ENCODE peak calls at places on chromosomes 2 and 18, in four cellular contexts. One of them, this sample, is unnamed. For H3K27me3, the result is how much of the 10 kb centered on the place peaks cover.

GRCh38 chr2:216516730-216517350 is 18.2 kb downstream of the RPL37A start:
- DNase-seq in ovary: no peak
- DNase-seq in Panc1: no peak
- DNase-seq in right atrium auricular region: no peak
- DNase-seq in this sample: no peak

GRCh38 chr2:71100195-71100964 is 29.6 kb downstream of the MCEE start:
- DNase-seq in ovary: no peak
- DNase-seq in Panc1: peak
- DNase-seq in right atrium auricular region: peak
- DNase-seq in this sample: no peak

GRCh38 chr18:37222383-37223378 is 342.9 kb downstream of the CELF4 start:
- DNase-seq in ovary: no peak
- DNase-seq in Panc1: no peak
- DNase-seq in right atrium auricular region: no peak
- DNase-seq in this sample: no peak

GRCh38 chr2:148930046-148930775 is 55.2 kb downstream of the KIF5C start:
- DNase-seq in ovary: no peak
- DNase-seq in Panc1: no peak
- DNase-seq in right atrium auricular region: no peak
- DNase-seq in this sample: no peak

GRCh38 chr18:12253517-12254136 is 534 bp upstream of the CIDEA start:
- DNase-seq in ovary: no peak
- DNase-seq in Panc1: no peak
- DNase-seq in right atrium auricular region: no peak
- DNase-seq in this sample: no peak

GRCh38 chr2:182300603-182301002 is 126.2 kb downstream of the PDE1A start:
- DNase-seq in ovary: no peak
- DNase-seq in Panc1: no peak
- DNase-seq in right atrium auricular region: no peak
- DNase-seq in this sample: no peak

GRCh38 chr2:64274399-64275173 is 130.4 kb upstream of the PELI1 start:
- DNase-seq in ovary: no peak
- DNase-seq in Panc1: no peak
- DNase-seq in right atrium auricular region: no peak
- DNase-seq in this sample: no peak

GRCh38 chr2:112777036-112777435 is 7.3 kb downstream of the IL1A start:
- DNase-seq in ovary: no peak
- DNase-seq in Panc1: no peak
- DNase-seq in right atrium auricular region: no peak
- DNase-seq in this sample: no peak

GRCh38 chr2:201881382-201881720 is 75.0 kb downstream of the CDK15 start:
- DNase-seq in ovary: no peak
- DNase-seq in Panc1: no peak
- DNase-seq in right atrium auricular region: no peak
- DNase-seq in this sample: no peak

GRCh38 chr18:44945847-44946490 is 265.3 kb downstream of the SETBP1 start:
- DNase-seq in ovary: no peak
- DNase-seq in Panc1: no peak
- DNase-seq in right atrium auricular region: no peak
- DNase-seq in this sample: no peak

GRCh38 chr2:74083750-74084149 is 64.0 kb downstream of the BOLA3 start:
- DNase-seq in ovary: no peak
- DNase-seq in Panc1: no peak
- DNase-seq in right atrium auricular region: no peak
- DNase-seq in this sample: no peak

GRCh38 chr2:184053326-184053725 is 545.0 kb upstream of the ZNF804A start:
- DNase-seq in ovary: no peak
- DNase-seq in Panc1: no peak
- DNase-seq in right atrium auricular region: no peak
- DNase-seq in this sample: no peak

GRCh38 chr18:8029731-8030130 is 462.6 kb downstream of the PTPRM start:
- DNase-seq in ovary: no peak
- DNase-seq in Panc1: no peak
- DNase-seq in right atrium auricular region: no peak
- DNase-seq in this sample: no peak

GRCh38 chr2:43874776-43875451 is 36.1 kb downstream of the ABCG8 start:
- DNase-seq in ovary: no peak
- DNase-seq in Panc1: no peak
- DNase-seq in right atrium auricular region: no peak
- DNase-seq in this sample: no peak

GRCh38 chr2:16334886-16335605 is 330.6 kb downstream of the CYRIA start:
- DNase-seq in ovary: no peak
- DNase-seq in Panc1: no peak
- DNase-seq in right atrium auricular region: no peak
- DNase-seq in this sample: no peak

GRCh38 chr2:158128168-158128973 is 26.7 kb downstream of the UPP2 start:
- DNase-seq in ovary: no peak
- DNase-seq in Panc1: no peak
- DNase-seq in right atrium auricular region: no peak
- DNase-seq in this sample: no peak

GRCh38 chr2:67581751-67582150 is 184.6 kb downstream of the ETAA1 start:
- DNase-seq in ovary: no peak
- DNase-seq in Panc1: no peak
- DNase-seq in right atrium auricular region: no peak
- DNase-seq in this sample: no peak

GRCh38 chr2:164458801-164459200 is 162.5 kb downstream of the GRB14 start:
- DNase-seq in ovary: no peak
- DNase-seq in Panc1: no peak
- DNase-seq in right atrium auricular region: no peak
- DNase-seq in this sample: no peak

GRCh38 chr2:159119652-159120257 is 151.3 kb downstream of the TANC1 start:
- DNase-seq in ovary: no peak
- DNase-seq in Panc1: no peak
- DNase-seq in right atrium auricular region: no peak
- DNase-seq in this sample: no peak

GRCh38 chr2:241817126-241817820 is 8.3 kb downstream of the NEU4 start:
- DNase-seq in ovary: no peak
- DNase-seq in Panc1: no peak
- DNase-seq in right atrium auricular region: peak
- DNase-seq in this sample: no peak

GRCh38 chr2:86783615-86784339 is 6.9 kb downstream of the CD8A start:
- DNase-seq in ovary: no peak
- DNase-seq in Panc1: no peak
- DNase-seq in right atrium auricular region: no peak
- DNase-seq in this sample: peak

GRCh38 chr2:137975280-137976271 is 11.3 kb downstream of the HNMT start:
- DNase-seq in ovary: no peak
- DNase-seq in Panc1: no peak
- DNase-seq in right atrium auricular region: no peak
- DNase-seq in this sample: no peak

GRCh38 chr2:239676716-239677454 is 276.1 kb upstream of the HDAC4 start:
- DNase-seq in ovary: no peak
- DNase-seq in Panc1: no peak
- DNase-seq in right atrium auricular region: peak
- DNase-seq in this sample: no peak

GRCh38 chr18:48803951-48804855 is 146.6 kb downstream of the SMAD7 start:
- DNase-seq in ovary: peak
- DNase-seq in Panc1: no peak
- DNase-seq in right atrium auricular region: peak
- DNase-seq in this sample: no peak

GRCh38 chr2:138780451-138780880 is 276 bp upstream of the NXPH2 start:
- DNase-seq in ovary: peak
- DNase-seq in Panc1: no peak
- DNase-seq in right atrium auricular region: no peak
- DNase-seq in this sample: peak

GRCh38 chr2:48566582-48566981 is 36.6 kb downstream of the STON1 start:
- DNase-seq in ovary: no peak
- DNase-seq in Panc1: no peak
- DNase-seq in right atrium auricular region: no peak
- DNase-seq in this sample: no peak

GRCh38 chr2:212158081-212158480 is 380.5 kb downstream of the ERBB4 start:
- DNase-seq in ovary: no peak
- DNase-seq in Panc1: no peak
- DNase-seq in right atrium auricular region: no peak
- DNase-seq in this sample: no peak

GRCh38 chr18:57416542-57416941 is 18.6 kb upstream of the ONECUT2 start:
- DNase-seq in ovary: no peak
- DNase-seq in Panc1: no peak
- DNase-seq in right atrium auricular region: no peak
- DNase-seq in this sample: no peak

GRCh38 chr2:235496239-235496621 is 2.4 kb downstream of the AGAP1 start:
- DNase-seq in ovary: no peak
- DNase-seq in Panc1: no peak
- DNase-seq in right atrium auricular region: no peak
- DNase-seq in this sample: no peak

GRCh38 chr2:38154395-38154794 is 78.4 kb upstream of the CYP1B1 start:
- DNase-seq in ovary: no peak
- DNase-seq in Panc1: no peak
- DNase-seq in right atrium auricular region: no peak
- DNase-seq in this sample: no peak

GRCh38 chr18:76167440-76167839 is 327.6 kb downstream of the ZNF516 start:
- DNase-seq in ovary: no peak
- DNase-seq in Panc1: no peak
- DNase-seq in right atrium auricular region: no peak
- DNase-seq in this sample: no peak

DNA sequence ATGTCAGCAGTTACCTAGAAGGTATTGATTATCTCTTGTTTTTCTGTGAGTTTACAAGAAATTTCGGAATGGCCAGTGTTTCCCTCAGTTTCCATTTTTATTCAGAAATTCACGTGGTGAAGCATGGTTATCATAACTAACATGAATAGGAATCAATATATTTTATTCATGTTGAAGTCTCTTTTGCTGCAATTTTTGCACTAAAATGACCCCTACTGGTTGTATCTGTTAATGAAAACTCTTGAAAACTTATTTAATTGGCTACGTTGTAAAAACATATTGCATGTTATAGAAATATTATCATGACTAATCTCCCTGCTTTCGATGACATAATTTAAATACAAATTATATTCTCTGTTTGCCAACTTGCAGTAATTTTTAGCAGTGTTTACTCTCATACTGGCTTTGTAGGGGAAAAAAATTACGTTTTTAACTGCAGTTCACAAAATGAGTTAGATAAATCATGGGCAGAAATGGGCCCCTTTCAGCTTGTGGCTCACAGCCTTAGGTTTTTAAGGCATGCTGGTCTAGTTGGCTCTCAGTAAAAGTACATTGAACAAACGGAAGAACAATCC is 3.5 kb downstream of the CRIM1 start:
- DNase-seq in ovary: no peak
- DNase-seq in Panc1: no peak
- DNase-seq in right atrium auricular region: no peak
- DNase-seq in this sample: no peak
- TF ChIP-seq CTCF in ovary: no peak
- TF ChIP-seq CTCF in Panc1: peak
- TF ChIP-seq CTCF in right atrium auricular region: no peak
- TF ChIP-seq CTCF in this sample: no peak

GRCh38 chr2:200338692-200339091 is 32.2 kb downstream of the SPATS2L start:
- DNase-seq in ovary: no peak
- DNase-seq in Panc1: no peak
- DNase-seq in right atrium auricular region: no peak
- DNase-seq in this sample: no peak
- H3K4me3 ChIP-seq in ovary: no peak
- H3K4me3 ChIP-seq in Panc1: no peak
- H3K4me3 ChIP-seq in right atrium auricular region: no peak
- H3K4me3 ChIP-seq in this sample: no peak

GRCh38 chr2:236521556-236521955 is 48.1 kb upstream of the ACKR3 start:
- DNase-seq in ovary: no peak
- DNase-seq in Panc1: no peak
- DNase-seq in right atrium auricular region: no peak
- DNase-seq in this sample: no peak

GRCh38 chr2:236527198-236527640 is 42.4 kb upstream of the ACKR3 start:
- DNase-seq in ovary: no peak
- DNase-seq in Panc1: no peak
- DNase-seq in right atrium auricular region: no peak
- DNase-seq in this sample: no peak

GRCh38 chr2:236525416-236525997 is 44.1 kb upstream of the ACKR3 start:
- DNase-seq in ovary: no peak
- DNase-seq in Panc1: no peak
- DNase-seq in right atrium auricular region: no peak
- DNase-seq in this sample: no peak

GRCh38 chr2:236526459-236527197 is 43.0 kb upstream of the ACKR3 start:
- DNase-seq in ovary: no peak
- DNase-seq in Panc1: no peak
- DNase-seq in right atrium auricular region: no peak
- DNase-seq in this sample: no peak

GRCh38 chr2:236523249-236523648 is 46.4 kb upstream of the ACKR3 start:
- DNase-seq in ovary: no peak
- DNase-seq in Panc1: no peak
- DNase-seq in right atrium auricular region: no peak
- DNase-seq in this sample: no peak
- H3K27me3 ChIP-seq in ovary: under half
- H3K27me3 ChIP-seq in Panc1: under half
- H3K27me3 ChIP-seq in right atrium auricular region: under half
- H3K27me3 ChIP-seq in this sample: under half

DNA sequence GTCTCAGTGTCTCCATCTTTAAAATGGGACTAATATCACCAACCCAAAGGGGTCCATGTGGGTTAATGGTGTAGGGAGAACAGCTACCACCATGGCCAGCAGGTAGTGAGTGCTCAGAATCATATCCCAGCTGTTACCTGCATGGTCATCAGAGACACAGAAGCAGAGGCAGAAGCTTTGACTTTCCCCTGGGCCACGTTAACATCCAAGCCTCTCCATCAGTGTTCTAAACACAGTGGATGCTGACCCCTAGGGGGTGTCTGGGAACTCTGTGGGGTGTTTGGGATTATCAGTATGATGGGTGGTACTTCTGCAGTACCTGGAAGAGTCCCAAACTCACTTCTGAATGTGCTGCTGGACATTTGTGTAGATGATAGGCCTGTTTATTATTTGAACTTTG is 93.6 kb downstream of the GYPC start:
- DNase-seq in ovary: no peak
- DNase-seq in Panc1: no peak
- DNase-seq in right atrium auricular region: peak
- DNase-seq in this sample: no peak
- TF ChIP-seq CTCF in ovary: no peak
- TF ChIP-seq CTCF in Panc1: peak
- TF ChIP-seq CTCF in right atrium auricular region: no peak
- TF ChIP-seq CTCF in this sample: peak

GRCh38 chr2:219545610-219546352 is 2.0 kb downstream of the TMEM198 start:
- DNase-seq in ovary: peak
- DNase-seq in Panc1: no peak
- DNase-seq in right atrium auricular region: no peak
- DNase-seq in this sample: no peak

GRCh38 chr2:219541611-219542180 is 1.9 kb downstream of the CHPF start:
- DNase-seq in ovary: peak
- DNase-seq in Panc1: peak
- DNase-seq in right atrium auricular region: peak
- DNase-seq in this sample: peak

GRCh38 chr2:219543596-219544358 is at the start of the genes CHPF and TMEM198:
- DNase-seq in ovary: peak
- DNase-seq in Panc1: peak
- DNase-seq in right atrium auricular region: peak
- DNase-seq in this sample: peak

GRCh38 chr2:219542931-219543595 is 546 bp downstream of the CHPF start:
- DNase-seq in ovary: no peak
- DNase-seq in Panc1: no peak
- DNase-seq in right atrium auricular region: no peak
- DNase-seq in this sample: no peak

DNA sequence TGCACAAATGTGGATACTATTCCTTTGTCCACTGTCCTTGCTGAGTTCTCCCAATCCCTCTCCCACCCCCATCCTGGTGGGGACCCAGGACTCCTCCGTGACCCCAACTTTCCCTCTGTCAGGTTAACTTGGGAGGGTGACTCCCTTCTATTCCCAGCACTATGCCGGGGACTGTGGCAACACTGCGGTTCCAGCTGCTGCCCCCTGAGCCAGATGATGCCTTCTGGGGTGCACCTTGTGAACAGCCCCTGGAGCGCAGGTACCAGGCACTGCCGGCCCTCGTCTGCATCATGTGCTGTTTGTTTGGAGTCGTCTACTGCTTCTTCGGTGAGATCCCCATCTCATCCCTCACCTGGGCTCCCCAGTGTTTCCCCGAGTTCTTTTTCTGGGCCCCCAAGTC is 739 bp downstream of the TMEM198 start:
- DNase-seq in ovary: no peak
- DNase-seq in Panc1: no peak
- DNase-seq in right atrium auricular region: no peak
- DNase-seq in this sample: no peak
- H3K4me3 ChIP-seq in ovary: peak
- H3K4me3 ChIP-seq in Panc1: peak
- H3K4me3 ChIP-seq in right atrium auricular region: no peak
- H3K4me3 ChIP-seq in this sample: peak

This sample was measured in GM06990.